ENCODE peak calls at places on chromosomes 4 and X, in four cellular contexts. Z is spleen, P is NCI-H2081, I is colonic mucosa. T is an unnamed sample.

GRCh38 chrX:14936561-14936960 is 63.3 kb downstream of the MOSPD2 start:
- DNase-seq in I (no peak), P (no peak), Z (no peak), T (peak; percentile 25)

GRCh38 chr4:38764292-38764691 is 18.5 kb downstream of the TLR10 start:
- DNase-seq in P (no peak), I (no peak), Z (no peak), T (no peak)

GRCh38 chr4:128942547-128942946 is 133.0 kb downstream of the JADE1 start:
- DNase-seq in I (no peak), P (no peak), Z (no peak), T (no peak)

GRCh38 chr4:111214371-111214770 is 591.5 kb upstream of the PITX2 start:
- DNase-seq in I (no peak), P (no peak), Z (no peak), T (no peak)

GRCh38 chrX:147351644-147352043 is 537.1 kb upstream of the CXorf51A start:
- DNase-seq in I (no peak), Z (no peak), P (no peak), T (no peak)

GRCh38 chrX:154751669-154752271 is 893 bp upstream of the GAB3 start:
- DNase-seq in P (no peak), I (no peak), Z (no peak), T (no peak)

GRCh38 chrX:129347291-129347690 is 176.0 kb downstream of the SMARCA1 start:
- DNase-seq in Z (no peak), P (no peak), I (no peak), T (no peak)

GRCh38 chr4:95548738-95549245 is at the start of gene UNC5C:
- DNase-seq in I (peak; percentile 56), P (peak; percentile 8), Z (peak; percentile 83), T (no peak)

GRCh38 chr4:62550106-62550505 is 1350.0 kb downstream of the ADGRL3 start:
- DNase-seq in Z (no peak), P (no peak), I (no peak), T (no peak)

GRCh38 chr4:24211821-24212220 is 322.0 kb upstream of the PPARGC1A start:
- DNase-seq in Z (no peak), P (no peak), I (no peak), T (no peak)

GRCh38 chrX:19326567-19326966 is 17.2 kb upstream of the PDHA1 start:
- DNase-seq in P (no peak), Z (no peak), I (no peak), T (no peak)

GRCh38 chr4:150510176-150510875 is 71.6 kb upstream of the MAB21L2 start:
- DNase-seq in Z (no peak), P (no peak), I (no peak), T (peak; percentile 47)

GRCh38 chr4:2246384-2247127 is 4.6 kb upstream of the HAUS3 start:
- DNase-seq in P (no peak), I (no peak), Z (peak; percentile 78), T (no peak)

GRCh38 chr4:56129431-56129861 is 180.7 kb downstream of the CEP135 start:
- DNase-seq in I (peak; percentile 76), Z (no peak), P (peak; percentile 24), T (no peak)

GRCh38 chr4:3307486-3307885 is 14.7 kb downstream of the RGS12 start:
- DNase-seq in Z (peak; percentile 35), I (no peak), P (no peak), T (no peak)

GRCh38 chrX:123425904-123426303 is 241.8 kb downstream of the GRIA3 start:
- DNase-seq in I (no peak), P (no peak), Z (no peak), T (no peak)

GRCh38 chrX:17595456-17596035 is 141.7 kb upstream of the SCML1 start:
- DNase-seq in I (no peak), P (no peak), Z (no peak), T (peak; percentile 39)

GRCh38 chrX:48695925-48696300 is 621 bp upstream of the SUV39H1 start:
- DNase-seq in P (no peak), I (no peak), Z (no peak), T (no peak)

GRCh38 chrX:42809569-42809968 is 31.6 kb upstream of the PPP1R2C start:
- DNase-seq in P (no peak), I (no peak), Z (no peak), T (no peak)

GRCh38 chr4:15162465-15163283 is 160.4 kb downstream of the CPEB2 start:
- DNase-seq in P (peak; percentile 36), I (no peak), Z (no peak), T (no peak)